ENCODE peak calls at places on chromosome 11, in five cellular contexts. K is activated CD8-positive, alpha-beta memory T cell treated with anti-CD3 and anti-CD28 coated beads, Interleukin-2, amount 50 U/mL, for 4 hours; X is activated T-cell treated with anti-CD3 and anti-CD28 coated beads, Interleukin-2, amount 50 U/mL, for 24 hours; Z is fibroblast of pulmonary artery; G is cardiac muscle cell. U is an unnamed sample.

GRCh38 chr11:122637538-122637937 is 18.0 kb upstream of the UBASH3B start:
- DNase-seq in K (no peak), X (no peak), Z (no peak), G (no peak), U (no peak)

GRCh38 chr11:86608251-86608799 is 64.1 kb downstream of the ME3 start:
- DNase-seq in K (no peak), X (peak; percentile 56), Z (peak; percentile 85), G (peak; percentile 61), U (peak; percentile 72)

GRCh38 chr11:69280994-69281393 is 13.0 kb upstream of the MYEOV start:
- DNase-seq in K (no peak), X (no peak), Z (peak; percentile 64), G (no peak), U (no peak)

GRCh38 chr11:4203603-4204360 is 109.2 kb downstream of the RRM1 start:
- DNase-seq in K (no peak), X (no peak), Z (no peak), G (peak; percentile 30), U (no peak)

GRCh38 chr11:48210052-48210451 is 6.6 kb upstream of the OR4B1 start:
- DNase-seq in K (no peak), X (no peak), Z (peak; percentile 4), G (no peak), U (no peak)

GRCh38 chr11:23006730-23007129 is 146.5 kb upstream of the CCDC179 start:
- DNase-seq in K (no peak), X (no peak), Z (no peak), G (no peak), U (no peak)

GRCh38 chr11:123158609-123159008 is 36.4 kb downstream of the CLMP start:
- DNase-seq in K (no peak), X (no peak), Z (no peak), G (no peak), U (no peak)

GRCh38 chr11:131759140-131759539 is 388.7 kb downstream of the NTM start:
- DNase-seq in K (no peak), X (no peak), Z (no peak), G (no peak), U (no peak)

GRCh38 chr11:64848214-64848778 is 3.8 kb upstream of the CDC42BPG start:
- DNase-seq in K (no peak), X (no peak), Z (no peak), G (no peak), U (no peak)

GRCh38 chr11:15095736-15096228 is 18.9 kb upstream of the INSC start:
- DNase-seq in K (no peak), X (no peak), Z (no peak), G (no peak), U (no peak)

GRCh38 chr11:62732830-62733229 is 4.5 kb downstream of the TTC9C start:
- DNase-seq in K (no peak), X (no peak), Z (peak; percentile 53), G (no peak), U (peak; percentile 45)

GRCh38 chr11:12185914-12186313 is 75.5 kb downstream of the MICAL2 start:
- DNase-seq in K (no peak), X (no peak), Z (peak; percentile 43), G (peak; percentile 88), U (no peak)

GRCh38 chr11:44539971-44540370 is 25.5 kb upstream of the CD82 start:
- DNase-seq in K (no peak), X (no peak), Z (no peak), G (no peak), U (no peak)

GRCh38 chr11:122910775-122911174 is 28.2 kb downstream of the JHY start:
- DNase-seq in K (no peak), X (no peak), Z (peak; percentile 45), G (peak; percentile 28), U (no peak)

GRCh38 chr11:27496461-27496860 is 10.1 kb downstream of the LIN7C start:
- DNase-seq in K (no peak), X (no peak), Z (peak; percentile 15), G (no peak), U (no peak)

GRCh38 chr11:19853016-19853415 is 140.4 kb downstream of the NAV2 start:
- DNase-seq in K (no peak), X (no peak), Z (no peak), G (no peak), U (no peak)

GRCh38 chr11:43508511-43508918 is 149.8 kb downstream of the TTC17 start:
- DNase-seq in K (no peak), X (no peak), Z (peak; percentile 61), G (no peak), U (peak; percentile 62)

GRCh38 chr11:127943763-127944162 is 643.6 kb downstream of the ETS1 start:
- DNase-seq in K (no peak), X (no peak), Z (no peak), G (no peak), U (no peak)

GRCh38 chr11:64437426-64437825 is 78.5 kb downstream of the RPS6KA4 start:
- DNase-seq in K (no peak), X (no peak), Z (no peak), G (no peak), U (no peak)

GRCh38 chr11:67354314-67355022 is 1.1 kb upstream of the POLD4 start:
- DNase-seq in K (no peak), X (no peak), Z (peak; percentile 97), G (no peak), U (no peak)

GRCh38 chr11:114938799-114939198 is 260.5 kb downstream of the NXPE2 start:
- DNase-seq in K (no peak), X (no peak), Z (no peak), G (no peak), U (no peak)

GRCh38 chr11:134098566-134099184 is 29.8 kb downstream of the JAM3 start:
- DNase-seq in K (no peak), X (no peak), Z (no peak), G (peak; percentile 24), U (no peak)

GRCh38 chr11:10925149-10925926 is 67.5 kb upstream of the ZBED5 start:
- DNase-seq in K (no peak), X (no peak), Z (no peak), G (no peak), U (no peak)

GRCh38 chr11:104443387-104443786 is 279.4 kb upstream of the PDGFD start:
- DNase-seq in K (no peak), X (no peak), Z (peak; percentile 37), G (no peak), U (no peak)

U was measured in SK-N-DZ.